ENCODE peak calls at places on chromosomes 5 and 9, in nine cellular contexts. V is kidney tubule cell; G is NCI-H345; D is OCI-M1; L is pulmonary artery endothelial cell; O is activated CD4-positive, alpha-beta memory T cell treated with anti-CD3 and anti-CD28 coated beads for 36 hours; N is SK-N-SH; U is C1 segment of cervical spinal cord; M is NCI-H748 treated with DMSO at 0.1 percent for 48 hours. F is an unnamed sample.
A peak's percentile ranks its signal among the peaks of the same experiment; 100 is the strongest.

GRCh38 chr9:127525426-127526188 is 74.3 kb downstream of the LRSAM1 start:
- DNase-seq in V (peak; percentile 53), G (no peak), D (peak; percentile 64), L (no peak), O (peak; percentile 36), N (no peak), U (no peak), M (peak; percentile 9), F (peak; percentile 28)

GRCh38 chr5:181205735-181206401 is 872 bp upstream of the TRIM7 start:
- DNase-seq in V (peak; percentile 27), G (no peak), D (no peak), L (no peak), O (peak; percentile 45), N (no peak), U (no peak), M (no peak), F (no peak)

GRCh38 chr5:148084269-148084668 is 20.5 kb downstream of the SPINK5 start:
- DNase-seq in V (no peak), G (no peak), D (peak; percentile 6), L (no peak), O (no peak), N (no peak), U (no peak), M (no peak), F (no peak)

GRCh38 chr9:110213413-110214044 is 5.6 kb upstream of the C9orf152 start:
- DNase-seq in V (no peak), G (no peak), D (no peak), L (no peak), O (no peak), N (no peak), U (no peak), M (no peak), F (no peak)

GRCh38 chr5:25119654-25120053 is 474.9 kb upstream of the CDH10 start:
- DNase-seq in V (peak; percentile 1), G (no peak), D (peak; percentile 57), L (no peak), O (no peak), N (peak; percentile 29), U (no peak), M (peak; percentile 43), F (peak; percentile 61)

GRCh38 chr9:36937951-36938350 is 96.1 kb downstream of the PAX5 start:
- DNase-seq in V (no peak), G (no peak), D (no peak), L (no peak), O (no peak), N (no peak), U (no peak), M (no peak), F (no peak)

GRCh38 chr5:127863610-127864395 is 160.6 kb downstream of the CCDC192 start:
- DNase-seq in V (no peak), G (no peak), D (no peak), L (no peak), O (no peak), N (no peak), U (no peak), M (no peak), F (no peak)

GRCh38 chr5:143114481-143114880 is 289.0 kb downstream of the NR3C1 start:
- DNase-seq in V (peak; percentile 80), G (no peak), D (no peak), L (no peak), O (no peak), N (no peak), U (no peak), M (no peak), F (no peak)

GRCh38 chr5:174505621-174506020 is 218.8 kb upstream of the MSX2 start:
- DNase-seq in V (peak; percentile 52), G (no peak), D (no peak), L (no peak), O (no peak), N (no peak), U (no peak), M (no peak), F (no peak)

GRCh38 chr5:142906863-142907671 is 136.9 kb downstream of the ARHGAP26 start:
- DNase-seq in V (no peak), G (no peak), D (no peak), L (no peak), O (no peak), N (no peak), U (no peak), M (no peak), F (no peak)

GRCh38 chr9:133148351-133149129 is 15.2 kb downstream of the GBGT1 start:
- DNase-seq in V (peak; percentile 60), G (peak; percentile 47), D (peak; percentile 62), L (no peak), O (peak; percentile 66), N (peak; percentile 61), U (no peak), M (no peak), F (peak; percentile 42)

GRCh38 chr9:134178781-134179551 is 14.6 kb upstream of the RNU6ATAC start:
- DNase-seq in V (no peak), G (no peak), D (no peak), L (no peak), O (no peak), N (peak; percentile 54), U (no peak), M (no peak), F (no peak)

GRCh38 chr5:72818866-72819534 is 2.5 kb downstream of the TNPO1 start:
- DNase-seq in V (peak; percentile 67), G (peak; percentile 63), D (peak; percentile 82), L (peak; percentile 46), O (peak; percentile 69), N (peak; percentile 67), U (peak; percentile 38), M (peak; percentile 73), F (peak; percentile 82)

GRCh38 chr9:22415941-22416691 is 30.5 kb upstream of the DMRTA1 start:
- DNase-seq in V (no peak), G (no peak), D (no peak), L (no peak), O (no peak), N (no peak), U (no peak), M (no peak), F (no peak)

F was measured in Kasumi-1.